ENCODE peak calls at places on chromosomes 4 and X, in ten cellular contexts. M is CD8-positive, alpha-beta T cell; T is cardiac muscle cell; Q is IMR-90; G is body of pancreas; L is prostate gland; C is CD8-positive, alpha-beta memory T cell; P is upper lobe of right lung; O is lower lobe of right lung; V is uterus. B is an unnamed sample.

GRCh38 chrX:19382500-19383145 is 38.9 kb downstream of the PDHA1 start:
- DNase-seq in M (peak; percentile 20), T (peak; percentile 50), Q (peak; percentile 32), G (peak; percentile 73), L (peak; percentile 7), C (peak; percentile 63), P (peak; percentile 72), O (peak; percentile 62), V (no peak), B (no peak)

GRCh38 chr4:108683479-108683878 is 33.1 kb downstream of the OSTC start:
- DNase-seq in M (no peak), T (peak; percentile 50), Q (peak; percentile 41), G (no peak), L (no peak), C (no peak), P (no peak), O (no peak), V (no peak), B (no peak)

GRCh38 chrX:85379174-85379907 is at the start of gene POF1B:
- DNase-seq in M (no peak), T (no peak), Q (no peak), G (peak; percentile 74), L (peak; percentile 56), C (no peak), P (no peak), O (peak; percentile 20), V (no peak), B (no peak)

GRCh38 chrX:46912673-46913491 is 661 bp downstream of the JADE3 start:
- DNase-seq in M (no peak), T (peak; percentile 55), Q (peak; percentile 14), G (peak; percentile 63), L (peak; percentile 4), C (peak; percentile 49), P (peak; percentile 79), O (peak; percentile 54), V (peak; percentile 23), B (peak; percentile 37)

GRCh38 chr4:48645225-48645794 is 134.8 kb downstream of the FRYL start:
- DNase-seq in M (no peak), T (no peak), Q (no peak), G (no peak), L (no peak), C (no peak), P (no peak), O (no peak), V (no peak), B (no peak)

GRCh38 chr4:127212269-127212580 is 420.5 kb upstream of the INTU start:
- DNase-seq in M (no peak), T (no peak), Q (no peak), G (no peak), L (no peak), C (no peak), P (no peak), O (no peak), V (no peak), B (no peak)

GRCh38 chrX:150324035-150324728 is 38.9 kb upstream of the MAMLD1 start:
- DNase-seq in M (no peak), T (peak; percentile 85), Q (peak; percentile 94), G (peak; percentile 19), L (no peak), C (no peak), P (no peak), O (no peak), V (no peak), B (no peak)

GRCh38 chrX:130125090-130125489 is 14.8 kb upstream of the ELF4 start:
- DNase-seq in M (no peak), T (peak; percentile 94), Q (no peak), G (peak; percentile 74), L (peak; percentile 57), C (no peak), P (no peak), O (no peak), V (peak; percentile 49), B (no peak)

GRCh38 chrX:135740683-135741149 is 27.3 kb downstream of the CT45A3 start:
- DNase-seq in M (peak; percentile 19), T (peak; percentile 7), Q (no peak), G (peak; percentile 15), L (no peak), C (peak; percentile 40), P (no peak), O (no peak), V (no peak), B (no peak)

GRCh38 chr4:160370046-160370445 is 1267.2 kb downstream of the RAPGEF2 start:
- DNase-seq in M (no peak), T (no peak), Q (no peak), G (no peak), L (no peak), C (no peak), P (no peak), O (no peak), V (no peak), B (no peak)

GRCh38 chr4:93731448-93731847 is 97.1 kb upstream of the ATOH1 start:
- DNase-seq in M (no peak), T (no peak), Q (peak; percentile 9), G (no peak), L (no peak), C (no peak), P (no peak), O (no peak), V (no peak), B (no peak)

GRCh38 chr4:123547818-123548200 is 151.2 kb downstream of the SPRY1 start:
- DNase-seq in M (no peak), T (no peak), Q (no peak), G (no peak), L (no peak), C (no peak), P (no peak), O (no peak), V (no peak), B (no peak)
- H3K27ac ChIP-seq in M (no peak overlapping the region), T (no peak overlapping the region), Q (no peak overlapping the region), G (peak overlapping the region; percentile 82), L (peak overlapping the region; percentile 68), C (no peak overlapping the region), P (peak overlapping the region; percentile 77), O (peak overlapping the region; percentile 56), V (no peak overlapping the region), B (no peak overlapping the region)

GRCh38 chr4:145125396-145125795 is 27.3 kb downstream of the ABCE1 start:
- DNase-seq in M (no peak), T (no peak), Q (no peak), G (no peak), L (no peak), C (no peak), P (no peak), O (no peak), V (no peak), B (no peak)
- H3K9me3 ChIP-seq in M (no peaks in the 10 kb centered on the region), T (no peaks in the 10 kb centered on the region), Q (no peaks in the 10 kb centered on the region), G (no peaks in the 10 kb centered on the region), L (no peaks in the 10 kb centered on the region), C (no peaks in the 10 kb centered on the region), P (no peaks in the 10 kb centered on the region), O (no peaks in the 10 kb centered on the region), V (no peaks in the 10 kb centered on the region), B (no peaks in the 10 kb centered on the region)

GRCh38 chr4:145609494-145610427 is 9.4 kb upstream of the MMAA start:
- DNase-seq in M (peak; percentile 32), T (peak; percentile 85), Q (peak; percentile 77), G (peak; percentile 81), L (peak; percentile 67), C (peak; percentile 61), P (no peak), O (no peak), V (peak; percentile 55), B (no peak)
- H3K27ac ChIP-seq in M (no peak overlapping the region), T (no peak overlapping the region), Q (no peak overlapping the region), G (no peak overlapping the region), L (no peak overlapping the region), C (no peak overlapping the region), P (no peak overlapping the region), O (no peak overlapping the region), V (peak overlapping the region; percentile 14), B (no peak overlapping the region)

GRCh38 chrX:425056-425455 is 38.3 kb upstream of the PPP2R3B start:
- DNase-seq in M (no peak), T (no peak), Q (no peak), G (no peak), L (no peak), C (no peak), P (no peak), O (peak; percentile 39), V (no peak), B (no peak)
- H3K9me3 ChIP-seq in M (no peaks in the 10 kb centered on the region), T (no peaks in the 10 kb centered on the region), Q (peaks cover 9% of the 10 kb centered on the region), G (no peaks in the 10 kb centered on the region), L (no peaks in the 10 kb centered on the region), C (no peaks in the 10 kb centered on the region), P (no peaks in the 10 kb centered on the region), O (no peaks in the 10 kb centered on the region), V (no peaks in the 10 kb centered on the region), B (peaks cover 4% of the 10 kb centered on the region)

GRCh38 chr4:152107736-152108500 is 347.1 kb upstream of the GATB start:
- DNase-seq in M (no peak), T (no peak), Q (no peak), G (no peak), L (no peak), C (no peak), P (no peak), O (no peak), V (no peak), B (no peak)

GRCh38 chr4:152109585-152110509 is 349.0 kb upstream of the GATB start:
- DNase-seq in M (no peak), T (peak; percentile 15), Q (peak; percentile 16), G (no peak), L (no peak), C (no peak), P (no peak), O (no peak), V (no peak), B (no peak)

GRCh38 chr4:152112887-152113286 is 352.1 kb upstream of the GATB start:
- DNase-seq in M (no peak), T (no peak), Q (no peak), G (no peak), L (no peak), C (no peak), P (no peak), O (no peak), V (no peak), B (no peak)

GRCh38 chr4:152112116-152112515 is 351.3 kb upstream of the GATB start:
- DNase-seq in M (no peak), T (no peak), Q (no peak), G (no peak), L (no peak), C (no peak), P (no peak), O (no peak), V (no peak), B (no peak)

GRCh38 chr4:152110780-152111179 is 350.0 kb upstream of the GATB start:
- DNase-seq in M (no peak), T (no peak), Q (no peak), G (no peak), L (no peak), C (no peak), P (no peak), O (no peak), V (no peak), B (no peak)
- H3K27ac ChIP-seq in M (no peak overlapping the region), T (no peak overlapping the region), Q (no peak overlapping the region), G (no peak overlapping the region), L (no peak overlapping the region), C (no peak overlapping the region), P (no peak overlapping the region), O (no peak overlapping the region), V (no peak overlapping the region), B (no peak overlapping the region)

GRCh38 chr4:148757171-148757570 is 315.0 kb upstream of the NR3C2 start:
- DNase-seq in M (no peak), T (no peak), Q (peak; percentile 66), G (no peak), L (no peak), C (no peak), P (no peak), O (no peak), V (no peak), B (no peak)
- H3K9me3 ChIP-seq in M (no peaks in the 10 kb centered on the region), T (no peaks in the 10 kb centered on the region), Q (peaks cover 3% of the 10 kb centered on the region), G (peaks cover 2% of the 10 kb centered on the region), L (no peaks in the 10 kb centered on the region), C (no peaks in the 10 kb centered on the region), P (no peaks in the 10 kb centered on the region), O (no peaks in the 10 kb centered on the region), V (no peaks in the 10 kb centered on the region), B (no peaks in the 10 kb centered on the region)

B was measured in RWPE2.